ENCODE peak calls at places on chromosomes 7 and 10, in nine cellular contexts. One of them, this sample, is unnamed.

GRCh38 chr10:110355922-110356627 is 51.4 kb upstream of the SMNDC1 start:
- DNase-seq in left ventricle myocardium inferior: no peak
- DNase-seq in lower lobe of right lung: no peak
- DNase-seq in fibroblast of lung: no peak
- DNase-seq in colonic mucosa: no peak
- DNase-seq in uterus: no peak
- DNase-seq in psoas muscle: no peak
- DNase-seq in heart left ventricle: no peak
- DNase-seq in upper lobe of right lung: no peak
- DNase-seq in this sample: no peak

GRCh38 chr7:41145656-41146055 is 557.2 kb downstream of the INHBA start:
- DNase-seq in left ventricle myocardium inferior: no peak
- DNase-seq in lower lobe of right lung: no peak
- DNase-seq in fibroblast of lung: peak; percentile 61
- DNase-seq in colonic mucosa: no peak
- DNase-seq in uterus: no peak
- DNase-seq in psoas muscle: no peak
- DNase-seq in heart left ventricle: no peak
- DNase-seq in upper lobe of right lung: no peak
- DNase-seq in this sample: no peak

GRCh38 chr10:92239185-92239599 is 51.7 kb downstream of the CPEB3 start:
- DNase-seq in left ventricle myocardium inferior: no peak
- DNase-seq in lower lobe of right lung: no peak
- DNase-seq in fibroblast of lung: peak; percentile 8
- DNase-seq in colonic mucosa: peak; percentile 39
- DNase-seq in uterus: no peak
- DNase-seq in psoas muscle: no peak
- DNase-seq in heart left ventricle: no peak
- DNase-seq in upper lobe of right lung: no peak
- DNase-seq in this sample: no peak

GRCh38 chr7:120991570-120991969 is 3.1 kb downstream of the CPED1 start:
- DNase-seq in left ventricle myocardium inferior: no peak
- DNase-seq in lower lobe of right lung: no peak
- DNase-seq in fibroblast of lung: peak; percentile 81
- DNase-seq in colonic mucosa: no peak
- DNase-seq in uterus: no peak
- DNase-seq in psoas muscle: no peak
- DNase-seq in heart left ventricle: no peak
- DNase-seq in upper lobe of right lung: no peak
- DNase-seq in this sample: no peak

GRCh38 chr7:32605032-32605431 is 109.7 kb downstream of the AVL9 start:
- DNase-seq in left ventricle myocardium inferior: no peak
- DNase-seq in lower lobe of right lung: no peak
- DNase-seq in fibroblast of lung: no peak
- DNase-seq in colonic mucosa: no peak
- DNase-seq in uterus: no peak
- DNase-seq in psoas muscle: no peak
- DNase-seq in heart left ventricle: no peak
- DNase-seq in upper lobe of right lung: no peak
- DNase-seq in this sample: no peak

GRCh38 chr7:43577485-43577951 is 5.4 kb upstream of the STK17A start:
- DNase-seq in left ventricle myocardium inferior: no peak
- DNase-seq in lower lobe of right lung: no peak
- DNase-seq in fibroblast of lung: peak; percentile 61
- DNase-seq in colonic mucosa: no peak
- DNase-seq in uterus: no peak
- DNase-seq in psoas muscle: no peak
- DNase-seq in heart left ventricle: no peak
- DNase-seq in upper lobe of right lung: no peak
- DNase-seq in this sample: no peak

GRCh38 chr7:158394936-158395335 is 192.7 kb downstream of the PTPRN2 start:
- DNase-seq in left ventricle myocardium inferior: peak; percentile 25
- DNase-seq in lower lobe of right lung: peak; percentile 62
- DNase-seq in fibroblast of lung: no peak
- DNase-seq in colonic mucosa: peak; percentile 66
- DNase-seq in uterus: peak; percentile 20
- DNase-seq in psoas muscle: no peak
- DNase-seq in heart left ventricle: no peak
- DNase-seq in upper lobe of right lung: peak; percentile 76
- DNase-seq in this sample: peak; percentile 81

GRCh38 chr10:86795353-86795752 is 38.9 kb downstream of the BMPR1A start:
- DNase-seq in left ventricle myocardium inferior: no peak
- DNase-seq in lower lobe of right lung: no peak
- DNase-seq in fibroblast of lung: peak; percentile 87
- DNase-seq in colonic mucosa: no peak
- DNase-seq in uterus: no peak
- DNase-seq in psoas muscle: no peak
- DNase-seq in heart left ventricle: no peak
- DNase-seq in upper lobe of right lung: no peak
- DNase-seq in this sample: no peak

GRCh38 chr10:104291439-104291951 is 22.5 kb downstream of the GSTO2 start:
- DNase-seq in left ventricle myocardium inferior: peak; percentile 91
- DNase-seq in lower lobe of right lung: peak; percentile 95
- DNase-seq in fibroblast of lung: peak; percentile 89
- DNase-seq in colonic mucosa: peak; percentile 90
- DNase-seq in uterus: peak; percentile 92
- DNase-seq in psoas muscle: peak; percentile 94
- DNase-seq in heart left ventricle: peak; percentile 88
- DNase-seq in upper lobe of right lung: peak; percentile 94
- DNase-seq in this sample: peak; percentile 98

DNA sequence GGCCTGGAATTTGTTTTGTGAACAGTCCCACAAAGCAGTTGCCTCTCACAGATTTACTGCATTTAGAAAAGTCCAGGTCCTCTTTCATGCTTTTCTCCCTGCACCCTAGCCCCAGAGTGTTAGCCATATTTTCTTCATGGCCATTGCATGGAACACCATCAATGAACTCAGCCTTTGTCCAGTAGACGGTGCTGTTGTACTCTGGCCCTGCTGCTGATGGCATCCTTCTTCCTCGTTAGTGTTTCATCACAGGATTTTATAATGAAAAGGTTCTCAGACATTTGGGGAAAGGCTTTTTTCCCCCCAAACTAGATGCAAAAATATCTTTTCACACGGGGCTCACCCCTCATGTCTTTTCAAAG is 93.0 kb upstream of the SLC25A13 start:
- DNase-seq in left ventricle myocardium inferior: no peak
- DNase-seq in lower lobe of right lung: no peak
- DNase-seq in fibroblast of lung: peak; percentile 48
- DNase-seq in colonic mucosa: peak; percentile 45
- DNase-seq in uterus: no peak
- DNase-seq in psoas muscle: no peak
- DNase-seq in heart left ventricle: no peak
- DNase-seq in upper lobe of right lung: no peak
- DNase-seq in this sample: no peak
- TF ChIP-seq CTCF in left ventricle myocardium inferior: peak; percentile 69
- TF ChIP-seq CTCF in lower lobe of right lung: peak; percentile 56
- TF ChIP-seq CTCF in fibroblast of lung: peak; percentile 77
- TF ChIP-seq CTCF in colonic mucosa: peak; percentile 38
- TF ChIP-seq CTCF in uterus: no peak
- TF ChIP-seq CTCF in psoas muscle: peak; percentile 37
- TF ChIP-seq CTCF in heart left ventricle: peak; percentile 48
- TF ChIP-seq CTCF in upper lobe of right lung: peak; percentile 64
- TF ChIP-seq CTCF in this sample: peak; percentile 40

GRCh38 chr7:44977956-44978355 is 859 bp downstream of the MYO1G start:
- DNase-seq in left ventricle myocardium inferior: no peak
- DNase-seq in lower lobe of right lung: no peak
- DNase-seq in fibroblast of lung: no peak
- DNase-seq in colonic mucosa: no peak
- DNase-seq in uterus: no peak
- DNase-seq in psoas muscle: no peak
- DNase-seq in heart left ventricle: no peak
- DNase-seq in upper lobe of right lung: no peak
- DNase-seq in this sample: peak; percentile 83
- H3K4me3 ChIP-seq in left ventricle myocardium inferior: peak overlapping the region; percentile 17
- H3K4me3 ChIP-seq in lower lobe of right lung: peak overlapping the region; percentile 51
- H3K4me3 ChIP-seq in fibroblast of lung: no peak overlapping the region
- H3K4me3 ChIP-seq in colonic mucosa: peak overlapping the region; percentile 21
- H3K4me3 ChIP-seq in uterus: no peak overlapping the region
- H3K4me3 ChIP-seq in psoas muscle: peak overlapping the region; percentile 15
- H3K4me3 ChIP-seq in heart left ventricle: no peak overlapping the region
- H3K4me3 ChIP-seq in upper lobe of right lung: peak overlapping the region; percentile 42
- H3K4me3 ChIP-seq in this sample: peak overlapping the region; percentile 82

DNA sequence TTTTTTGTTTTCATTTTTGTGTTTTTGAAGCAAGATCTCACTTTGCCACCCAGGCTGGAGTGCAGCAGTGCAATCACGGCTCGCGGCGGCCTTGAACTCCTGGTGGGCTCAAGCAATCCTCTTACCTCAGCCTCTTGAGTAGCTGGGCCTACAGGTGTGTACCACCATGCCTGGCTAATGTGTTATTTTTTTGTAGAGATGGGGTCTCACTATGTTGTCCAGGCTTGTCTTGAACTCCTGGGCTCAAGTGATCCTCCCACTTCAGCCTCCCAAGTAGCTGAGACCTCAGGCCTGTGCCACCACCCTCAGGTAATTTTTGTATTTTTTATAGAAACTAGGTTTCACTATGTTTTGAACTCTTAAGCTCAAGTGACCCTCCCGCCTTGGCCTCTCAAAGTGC is 14.8 kb downstream of the PRKRIP1 start:
- DNase-seq in left ventricle myocardium inferior: no peak
- DNase-seq in lower lobe of right lung: no peak
- DNase-seq in fibroblast of lung: no peak
- DNase-seq in colonic mucosa: no peak
- DNase-seq in uterus: no peak
- DNase-seq in psoas muscle: no peak
- DNase-seq in heart left ventricle: no peak
- DNase-seq in upper lobe of right lung: no peak
- DNase-seq in this sample: no peak
- H3K4me1 ChIP-seq in left ventricle myocardium inferior: peaks cover 12% of the 10 kb centered on the region
- H3K4me1 ChIP-seq in lower lobe of right lung: peaks cover 2% of the 10 kb centered on the region
- H3K4me1 ChIP-seq in fibroblast of lung: no peaks in the 10 kb centered on the region
- H3K4me1 ChIP-seq in colonic mucosa: peaks cover 3% of the 10 kb centered on the region
- H3K4me1 ChIP-seq in uterus: no peaks in the 10 kb centered on the region
- H3K4me1 ChIP-seq in psoas muscle: peaks cover 10% of the 10 kb centered on the region
- H3K4me1 ChIP-seq in heart left ventricle: peaks cover 4% of the 10 kb centered on the region
- H3K4me1 ChIP-seq in upper lobe of right lung: no peaks in the 10 kb centered on the region
- H3K4me1 ChIP-seq in this sample: peaks cover 70% of the 10 kb centered on the region

GRCh38 chr10:30215631-30216030 is 133.4 kb downstream of the MTPAP start:
- DNase-seq in left ventricle myocardium inferior: peak; percentile 29
- DNase-seq in lower lobe of right lung: no peak
- DNase-seq in fibroblast of lung: no peak
- DNase-seq in colonic mucosa: no peak
- DNase-seq in uterus: no peak
- DNase-seq in psoas muscle: no peak
- DNase-seq in heart left ventricle: peak; percentile 66
- DNase-seq in upper lobe of right lung: no peak
- DNase-seq in this sample: no peak
- TF ChIP-seq CTCF in left ventricle myocardium inferior: no peak
- TF ChIP-seq CTCF in lower lobe of right lung: no peak
- TF ChIP-seq CTCF in fibroblast of lung: no peak
- TF ChIP-seq CTCF in colonic mucosa: no peak
- TF ChIP-seq CTCF in uterus: no peak
- TF ChIP-seq CTCF in psoas muscle: no peak
- TF ChIP-seq CTCF in heart left ventricle: no peak
- TF ChIP-seq CTCF in upper lobe of right lung: no peak
- TF ChIP-seq CTCF in this sample: no peak

DNA sequence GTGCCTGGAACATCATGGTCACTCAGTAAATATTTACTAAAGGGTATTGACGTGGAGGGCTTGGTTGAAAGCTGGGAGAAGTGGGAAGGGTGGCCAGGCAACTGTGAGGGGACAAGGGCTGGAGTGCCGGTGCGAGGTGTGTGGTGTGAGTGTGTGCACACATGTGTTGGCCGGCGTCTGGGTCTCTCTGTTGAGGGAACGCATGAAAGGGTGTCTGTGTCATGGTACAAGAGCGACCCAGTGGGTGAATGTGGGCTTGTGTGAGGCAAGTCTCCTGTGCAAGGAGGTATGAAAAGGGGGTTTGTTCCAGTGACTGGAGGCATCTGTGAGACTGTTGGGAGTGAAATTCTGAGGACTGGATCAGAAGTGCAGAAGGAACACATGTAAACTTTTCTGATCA is 29.4 kb upstream of the UCMA start:
- DNase-seq in left ventricle myocardium inferior: no peak
- DNase-seq in lower lobe of right lung: no peak
- DNase-seq in fibroblast of lung: no peak
- DNase-seq in colonic mucosa: no peak
- DNase-seq in uterus: no peak
- DNase-seq in psoas muscle: no peak
- DNase-seq in heart left ventricle: no peak
- DNase-seq in upper lobe of right lung: no peak
- DNase-seq in this sample: no peak
- H3K4me3 ChIP-seq in left ventricle myocardium inferior: no peak overlapping the region
- H3K4me3 ChIP-seq in lower lobe of right lung: no peak overlapping the region
- H3K4me3 ChIP-seq in fibroblast of lung: no peak overlapping the region
- H3K4me3 ChIP-seq in colonic mucosa: no peak overlapping the region
- H3K4me3 ChIP-seq in uterus: no peak overlapping the region
- H3K4me3 ChIP-seq in psoas muscle: no peak overlapping the region
- H3K4me3 ChIP-seq in heart left ventricle: no peak overlapping the region
- H3K4me3 ChIP-seq in upper lobe of right lung: no peak overlapping the region
- H3K4me3 ChIP-seq in this sample: no peak overlapping the region

DNA sequence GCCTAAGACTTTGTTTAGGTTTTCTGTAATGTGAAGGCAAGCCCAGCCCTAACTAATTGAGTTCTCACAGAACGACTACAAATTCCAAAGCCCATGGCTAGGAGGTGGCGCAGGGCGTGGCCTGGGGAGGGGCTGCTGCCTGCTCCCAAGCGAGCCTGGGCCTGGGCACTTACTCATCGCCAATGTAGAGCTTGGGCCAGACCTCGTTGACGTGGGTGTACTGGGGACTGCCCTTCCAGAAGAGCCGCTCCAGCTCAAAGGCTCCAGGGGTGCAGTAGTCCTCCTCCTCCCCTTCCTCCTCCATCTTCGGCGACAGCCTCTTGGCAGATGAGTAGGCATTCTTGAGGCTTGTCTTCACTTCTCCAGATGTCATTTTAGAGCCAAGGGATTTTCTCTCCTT is 53.3 kb upstream of the SAMD8 start:
- DNase-seq in left ventricle myocardium inferior: no peak
- DNase-seq in lower lobe of right lung: no peak
- DNase-seq in fibroblast of lung: no peak
- DNase-seq in colonic mucosa: no peak
- DNase-seq in uterus: no peak
- DNase-seq in psoas muscle: no peak
- DNase-seq in heart left ventricle: no peak
- DNase-seq in upper lobe of right lung: no peak
- DNase-seq in this sample: peak; percentile 39
- H3K4me1 ChIP-seq in left ventricle myocardium inferior: no peaks in the 10 kb centered on the region
- H3K4me1 ChIP-seq in lower lobe of right lung: no peaks in the 10 kb centered on the region
- H3K4me1 ChIP-seq in fibroblast of lung: no peaks in the 10 kb centered on the region
- H3K4me1 ChIP-seq in colonic mucosa: no peaks in the 10 kb centered on the region
- H3K4me1 ChIP-seq in uterus: no peaks in the 10 kb centered on the region
- H3K4me1 ChIP-seq in psoas muscle: peaks cover 5% of the 10 kb centered on the region
- H3K4me1 ChIP-seq in heart left ventricle: no peaks in the 10 kb centered on the region
- H3K4me1 ChIP-seq in upper lobe of right lung: no peaks in the 10 kb centered on the region
- H3K4me1 ChIP-seq in this sample: no peaks in the 10 kb centered on the region

GRCh38 chr10:18651324-18652007 is at the start of gene NSUN6:
- DNase-seq in left ventricle myocardium inferior: peak; percentile 90
- DNase-seq in lower lobe of right lung: peak; percentile 93
- DNase-seq in fibroblast of lung: peak; percentile 87
- DNase-seq in colonic mucosa: peak; percentile 94
- DNase-seq in uterus: peak; percentile 91
- DNase-seq in psoas muscle: peak; percentile 94
- DNase-seq in heart left ventricle: peak; percentile 90
- DNase-seq in upper lobe of right lung: peak; percentile 94
- DNase-seq in this sample: peak; percentile 97
- TF ChIP-seq CTCF in left ventricle myocardium inferior: peak; percentile 31
- TF ChIP-seq CTCF in lower lobe of right lung: no peak
- TF ChIP-seq CTCF in fibroblast of lung: no peak
- TF ChIP-seq CTCF in colonic mucosa: no peak
- TF ChIP-seq CTCF in uterus: peak; percentile 19
- TF ChIP-seq CTCF in psoas muscle: peak; percentile 11
- TF ChIP-seq CTCF in heart left ventricle: no peak
- TF ChIP-seq CTCF in upper lobe of right lung: no peak
- TF ChIP-seq CTCF in this sample: no peak

This sample was measured in spleen.